ENCODE peak calls at places on chromosomes 12 and 14, in nine cellular contexts. J, A, I, H, O, C, X, R and Y are unnamed samples.

GRCh38 chr12:42792265-42792664 is 202.7 kb upstream of the PRICKLE1 start:
- DNase-seq in C (no peak), A (no peak), J (no peak), H (no peak), I (no peak), O (no peak), R (no peak), X (no peak), Y (no peak)

GRCh38 chr12:87779858-87780498 is 249.2 kb downstream of the C12orf50 start:
- DNase-seq in A (no peak), X (peak; percentile 18), C (no peak), J (no peak), R (no peak), I (no peak), O (no peak), H (no peak), Y (no peak)

GRCh38 chr14:23306412-23307145 is at the start of gene BCL2L2:
- DNase-seq in R (peak; percentile 61), X (peak; percentile 94), O (peak; percentile 80), J (no peak), I (peak; percentile 86), H (peak; percentile 87), A (peak; percentile 89), C (peak; percentile 89), Y (peak; percentile 41)

GRCh38 chr12:1593232-1594044 is 943 bp downstream of the FBXL14 start:
- DNase-seq in C (peak; percentile 48), A (peak; percentile 21), I (no peak), O (peak; percentile 36), H (peak; percentile 53), X (peak; percentile 59), J (no peak), R (no peak), Y (no peak)

GRCh38 chr12:4648499-4649357 is at the start of the genes AKAP3 and NDUFA9:
- DNase-seq in O (peak; percentile 62), X (peak; percentile 93), I (peak; percentile 78), C (peak; percentile 89), R (peak; percentile 77), A (peak; percentile 82), J (peak; percentile 40), H (peak; percentile 93), Y (peak; percentile 88)

GRCh38 chr14:92564361-92565039 is 50.9 kb downstream of the RIN3 start:
- DNase-seq in J (no peak), X (no peak), H (no peak), A (no peak), R (peak; percentile 26), O (no peak), I (no peak), C (no peak), Y (no peak)

GRCh38 chr12:72699362-72699761 is 427.2 kb downstream of the TRHDE start:
- DNase-seq in H (no peak), I (no peak), O (no peak), R (no peak), X (no peak), J (no peak), C (no peak), A (no peak), Y (no peak)

GRCh38 chr14:101873401-101873800 is 91.0 kb upstream of the DYNC1H1 start:
- DNase-seq in I (no peak), J (no peak), X (no peak), O (no peak), C (no peak), A (peak; percentile 44), H (no peak), R (no peak), Y (no peak)

GRCh38 chr14:22656945-22657711 is 13.0 kb upstream of the OR6J1 start:
- DNase-seq in O (no peak), H (peak; percentile 43), R (no peak), C (peak; percentile 49), A (peak; percentile 53), X (peak; percentile 32), J (no peak), I (no peak), Y (no peak)

GRCh38 chr14:38224328-38224727 is 16.6 kb downstream of the SSTR1 start:
- DNase-seq in X (no peak), J (no peak), O (no peak), C (no peak), I (no peak), A (no peak), R (no peak), H (no peak), Y (no peak)

GRCh38 chr12:78795934-78796445 is 68.6 kb upstream of the SYT1 start:
- DNase-seq in H (no peak), I (no peak), R (no peak), C (peak; percentile 25), J (no peak), A (no peak), O (no peak), X (no peak), Y (no peak)